ENCODE peak calls at places on chromosomes 1 and 21, in six cellular contexts. Y is MM.1S, A is heart right ventricle, R is adrenal gland, K is lung, V is pancreas. X is an unnamed sample.

GRCh38 chr1:118304722-118305344 is 119.8 kb upstream of the SPAG17 start:
- DNase-seq in Y (no peak), A (no peak), R (no peak), K (no peak), V (no peak), X (no peak)

GRCh38 chr1:183817576-183818288 is 12.8 kb downstream of the RGL1 start:
- DNase-seq in Y (no peak), A (no peak), R (no peak), K (no peak), V (no peak), X (no peak)

GRCh38 chr1:204902674-204903073 is 32.0 kb downstream of the NFASC start:
- DNase-seq in Y (no peak), A (no peak), R (no peak), K (no peak), V (no peak), X (no peak)

GRCh38 chr1:161885013-161885412 is 118.9 kb downstream of the ATF6 start:
- DNase-seq in Y (no peak), A (peak; percentile 49), R (no peak), K (no peak), V (no peak), X (peak; percentile 49)

GRCh38 chr21:34807146-34807880 is 138.5 kb downstream of the CLIC6 start:
- DNase-seq in Y (no peak), A (no peak), R (peak; percentile 52), K (no peak), V (no peak), X (no peak)

GRCh38 chr1:190658907-190659306 is 181.2 kb upstream of the BRINP3 start:
- DNase-seq in Y (no peak), A (no peak), R (no peak), K (no peak), V (no peak), X (no peak)

GRCh38 chr1:204726478-204726877 is 40.9 kb upstream of the LRRN2 start:
- DNase-seq in Y (no peak), A (no peak), R (no peak), K (no peak), V (no peak), X (no peak)

GRCh38 chr1:20621012-20621411 is 12.2 kb upstream of the PINK1 start:
- DNase-seq in Y (no peak), A (no peak), R (no peak), K (no peak), V (no peak), X (no peak)

GRCh38 chr1:3170566-3171453 is 101.8 kb downstream of the PRDM16 start:
- DNase-seq in Y (peak; percentile 43), A (peak; percentile 83), R (peak; percentile 85), K (peak; percentile 61), V (peak; percentile 94), X (peak; percentile 31)

GRCh38 chr1:110341872-110342331 is 2.7 kb downstream of the RBM15 start:
- DNase-seq in Y (no peak), A (no peak), R (no peak), K (no peak), V (no peak), X (no peak)

GRCh38 chr1:47334765-47335435 is 1.3 kb downstream of the CMPK1 start:
- DNase-seq in Y (no peak), A (no peak), R (no peak), K (no peak), V (no peak), X (no peak)

GRCh38 chr1:152495066-152495675 is 15.4 kb upstream of the LCE5A start:
- DNase-seq in Y (peak; percentile 53), A (no peak), R (peak; percentile 25), K (no peak), V (no peak), X (no peak)

GRCh38 chr1:219542828-219543518 is 69.9 kb downstream of the ZC3H11B start:
- DNase-seq in Y (no peak), A (no peak), R (no peak), K (no peak), V (no peak), X (no peak)

GRCh38 chr1:17696417-17697301 is 58.5 kb upstream of the ACTL8 start:
- DNase-seq in Y (no peak), A (peak; percentile 19), R (peak; percentile 48), K (no peak), V (no peak), X (no peak)

GRCh38 chr1:195791796-195792195 is 816.4 kb downstream of the KCNT2 start:
- DNase-seq in Y (no peak), A (no peak), R (no peak), K (no peak), V (no peak), X (no peak)

GRCh38 chr1:91774520-91775203 is 111.3 kb downstream of the TGFBR3 start:
- DNase-seq in Y (no peak), A (no peak), R (no peak), K (no peak), V (no peak), X (no peak)

GRCh38 chr1:247448107-247448778 is 9.7 kb downstream of the OR2B11 start:
- DNase-seq in Y (no peak), A (peak; percentile 57), R (peak; percentile 67), K (peak; percentile 59), V (peak; percentile 70), X (peak; percentile 34)

GRCh38 chr1:97820470-97821188 is 100.2 kb downstream of the DPYD start:
- DNase-seq in Y (peak; percentile 42), A (no peak), R (no peak), K (no peak), V (no peak), X (no peak)

GRCh38 chr1:212718499-212718898 is 18.9 kb upstream of the BATF3 start:
- DNase-seq in Y (no peak), A (no peak), R (no peak), K (no peak), V (no peak), X (no peak)

GRCh38 chr1:174023438-174023837 is 1.3 kb upstream of the RC3H1 start:
- DNase-seq in Y (no peak), A (peak; percentile 39), R (no peak), K (peak; percentile 40), V (no peak), X (no peak)

GRCh38 chr1:54287821-54288220 is 87.9 kb downstream of the MRPL37 start:
- DNase-seq in Y (no peak), A (peak; percentile 49), R (no peak), K (no peak), V (no peak), X (no peak)

GRCh38 chr1:244114895-244115294 is 63.8 kb downstream of the ZBTB18 start:
- DNase-seq in Y (no peak), A (no peak), R (no peak), K (no peak), V (no peak), X (no peak)

GRCh38 chr1:168913711-168914463 is 184.9 kb upstream of the DPT start:
- DNase-seq in Y (no peak), A (no peak), R (no peak), K (no peak), V (peak; percentile 24), X (no peak)

GRCh38 chr1:21414002-21414401 is 25.9 kb upstream of the NBPF3 start:
- DNase-seq in Y (no peak), A (no peak), R (no peak), K (no peak), V (no peak), X (no peak)

GRCh38 chr1:223731076-223731770 is 18.9 kb downstream of the CAPN2 start:
- DNase-seq in Y (no peak), A (peak; percentile 66), R (peak; percentile 77), K (peak; percentile 73), V (peak; percentile 68), X (peak; percentile 66)

GRCh38 chr1:167761400-167761799 is 39.6 kb downstream of the MPZL1 start:
- DNase-seq in Y (no peak), A (no peak), R (no peak), K (no peak), V (no peak), X (no peak)
- H3K27ac ChIP-seq in Y (no peak overlapping the region), A (no peak overlapping the region), R (no peak overlapping the region), K (no peak overlapping the region), V (no peak overlapping the region), X (no peak overlapping the region)

GRCh38 chr1:7335224-7335879 is 435.7 kb upstream of the VAMP3 start:
- DNase-seq in Y (no peak), A (no peak), R (no peak), K (no peak), V (no peak), X (no peak)
- H3K27ac ChIP-seq in Y (no peak overlapping the region), A (no peak overlapping the region), R (no peak overlapping the region), K (no peak overlapping the region), V (no peak overlapping the region), X (no peak overlapping the region)

GRCh38 chr1:167148388-167148787 is 54.5 kb downstream of the STYXL2 start:
- DNase-seq in Y (no peak), A (no peak), R (no peak), K (no peak), V (no peak), X (no peak)
- H3K27ac ChIP-seq in Y (no peak overlapping the region), A (no peak overlapping the region), R (no peak overlapping the region), K (no peak overlapping the region), V (no peak overlapping the region), X (no peak overlapping the region)

DNA sequence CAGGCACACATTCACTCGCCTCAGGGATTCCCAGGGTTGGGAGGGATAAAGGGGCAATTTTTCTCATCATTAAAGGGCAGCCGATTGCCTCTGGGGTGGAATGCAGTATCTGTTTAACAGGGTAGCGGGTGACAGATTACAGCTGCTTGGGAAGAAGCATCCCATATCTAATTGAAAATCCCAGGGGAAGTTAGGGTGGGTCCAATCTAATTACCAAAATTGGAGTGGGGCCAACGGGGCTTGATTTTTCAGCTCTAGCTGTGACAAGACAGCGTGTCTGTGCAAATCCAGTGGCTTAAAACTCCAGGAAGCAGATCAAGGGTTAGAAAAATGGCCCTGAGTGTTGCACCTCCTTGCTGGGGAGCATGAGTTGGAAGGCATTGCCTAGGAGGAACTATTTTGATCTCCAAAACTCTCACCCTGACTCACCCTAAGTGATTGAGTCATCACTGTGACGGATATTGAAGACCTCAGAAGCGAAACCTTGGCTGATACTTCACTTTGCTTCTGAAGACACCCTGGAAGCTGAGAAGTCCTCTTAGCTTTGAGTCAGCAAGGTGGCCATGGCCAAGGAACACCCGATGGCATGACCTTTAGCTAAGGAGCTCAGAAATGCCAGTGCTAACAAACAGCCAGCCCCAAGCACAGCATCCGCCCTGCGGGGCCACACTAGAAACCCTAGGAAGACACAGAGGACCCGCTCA is 46.0 kb downstream of the GRHL3 start:
- DNase-seq in Y (no peak), A (no peak), R (peak; percentile 23), K (no peak), V (no peak), X (peak; percentile 31)
- H3K27ac ChIP-seq in Y (no peak overlapping the region), A (no peak overlapping the region), R (no peak overlapping the region), K (no peak overlapping the region), V (no peak overlapping the region), X (no peak overlapping the region)

GRCh38 chr1:59012378-59012777 is 228.5 kb upstream of the JUN start:
- DNase-seq in Y (no peak), A (no peak), R (no peak), K (no peak), V (no peak), X (no peak)
- H3K27ac ChIP-seq in Y (no peak overlapping the region), A (peak overlapping the region; percentile 84), R (no peak overlapping the region), K (no peak overlapping the region), V (no peak overlapping the region), X (peak overlapping the region; percentile 89)

X was measured in tibial nerve.